ENCODE peak calls at places on chromosomes 13 and 19, in six cellular contexts. M, U, S, D, A and Q are unnamed samples.

GRCh38 chr13:42996584-42996983 is 4.5 kb upstream of the EPSTI1 start:
- DNase-seq in S (no peak), U (peak), A (no peak), M (peak), D (peak), Q (peak)

GRCh38 chr13:80083516-80084085 is 257.3 kb downstream of the SPRY2 start:
- DNase-seq in S (no peak), U (no peak), M (peak), A (no peak), D (no peak), Q (no peak)

GRCh38 chr13:73304442-73304841 is 245.6 kb downstream of the KLF5 start:
- DNase-seq in U (no peak), D (no peak), A (no peak), S (no peak), M (no peak), Q (no peak)

GRCh38 chr19:13366529-13367143 is 139.6 kb downstream of the CACNA1A start:
- DNase-seq in S (peak), M (peak), U (no peak), A (no peak), D (peak), Q (peak)

GRCh38 chr13:30752991-30753616 is 17.8 kb downstream of the ALOX5AP start:
- DNase-seq in A (no peak), U (no peak), S (no peak), M (no peak), D (no peak), Q (no peak)

GRCh38 chr19:46748325-46749109 is 2.3 kb upstream of the STRN4 start:
- DNase-seq in D (peak), A (no peak), S (peak), U (peak), M (peak), Q (peak)

GRCh38 chr13:64928704-64929499 is 2301.2 kb downstream of the PCDH9 start:
- DNase-seq in D (peak), M (peak), A (no peak), S (no peak), U (no peak), Q (no peak)

GRCh38 chr19:55158848-55159793 is 1.6 kb upstream of the TNNI3 start:
- DNase-seq in D (peak), M (no peak), U (no peak), A (no peak), S (peak), Q (peak)

GRCh38 chr13:43377149-43377548 is 353.8 kb downstream of the DNAJC15 start:
- DNase-seq in D (no peak), U (no peak), A (no peak), S (no peak), M (peak), Q (no peak)

GRCh38 chr13:38417727-38418126 is 68.1 kb downstream of the UFM1 start:
- DNase-seq in U (peak), S (peak), D (peak), M (no peak), A (no peak), Q (peak)

GRCh38 chr13:65836066-65836465 is 1394.1 kb downstream of the PCDH9 start:
- DNase-seq in M (peak), A (no peak), D (no peak), U (no peak), S (no peak), Q (no peak)

GRCh38 chr13:94950303-94950702 is 238.0 kb upstream of the SOX21 start:
- DNase-seq in D (no peak), M (no peak), S (no peak), A (no peak), U (no peak), Q (peak)

GRCh38 chr19:17873661-17874422 is 2.1 kb downstream of the SLC5A5 start:
- DNase-seq in M (no peak), U (no peak), A (no peak), S (peak), D (peak), Q (peak)

DNA sequence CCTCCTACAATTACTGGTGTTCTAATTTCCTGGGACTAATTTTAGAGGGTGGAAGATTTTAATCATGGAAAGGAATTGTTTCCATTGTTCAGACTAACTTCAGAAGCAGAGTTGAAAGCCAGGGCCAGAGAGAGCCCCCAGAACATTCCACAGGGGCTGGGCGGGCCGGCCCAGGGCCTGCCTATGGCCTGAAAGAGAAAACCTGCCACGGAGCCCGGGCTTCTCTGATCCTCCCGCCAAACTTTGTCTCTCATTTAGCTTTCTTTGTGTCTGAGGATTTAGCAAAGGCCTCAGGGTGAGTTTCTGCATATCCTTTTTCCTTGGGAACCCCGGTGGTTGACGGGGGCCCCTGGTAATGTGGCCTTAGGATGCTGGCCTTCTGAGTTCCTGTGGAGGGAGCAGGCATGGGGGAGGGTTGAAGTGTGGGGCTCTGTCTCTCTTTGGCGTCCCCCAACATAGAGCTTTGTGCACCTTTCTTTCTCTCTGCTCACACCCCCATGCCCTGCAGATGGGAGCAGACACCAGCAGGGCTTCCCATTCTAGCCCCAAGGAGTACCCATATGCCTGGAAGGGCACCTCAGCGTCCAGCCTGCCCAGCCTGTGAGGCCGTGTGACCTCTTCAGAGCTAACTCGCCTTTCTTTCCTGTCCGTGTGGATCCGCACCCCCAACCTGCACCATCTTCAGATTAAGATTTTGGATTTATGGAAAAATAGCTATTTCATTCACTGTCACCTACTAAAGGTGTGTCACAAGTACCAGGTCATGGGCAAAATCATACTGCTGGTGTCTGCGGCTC is 539.5 kb downstream of the FGF9 start:
- DNase-seq in D (no peak), M (no peak), A (no peak), U (no peak), S (no peak), Q (no peak)
- TF ChIP-seq MYC in D (no peak), M (no peak), A (no peak), U (no peak), S (no peak), Q (no peak)

GRCh38 chr13:28326081-28326480 is 168.8 kb downstream of the FLT1 start:
- DNase-seq in A (no peak), U (no peak), M (no peak), D (no peak), S (no peak), Q (no peak)
- TF ChIP-seq CTCF in A (no peak), U (no peak), M (no peak), D (no peak), S (no peak), Q (no peak)

GRCh38 chr19:56839665-56840451 is 668 bp downstream of the PEG3 start:
- DNase-seq in S (no peak), M (peak), A (no peak), U (peak), D (no peak), Q (no peak)

GRCh38 chr19:56840452-56841193 is at the start of the genes PEG3 and ZIM2:
- DNase-seq in M (no peak), U (peak), A (no peak), S (no peak), D (no peak), Q (no peak)

GRCh38 chr19:56837892-56838679 is 2.4 kb downstream of the PEG3 start:
- DNase-seq in D (no peak), A (no peak), S (no peak), M (no peak), U (peak), Q (no peak)

GRCh38 chr19:56838680-56838929 is 1.9 kb downstream of the PEG3 start:
- DNase-seq in S (no peak), A (no peak), D (no peak), M (no peak), U (no peak), Q (no peak)

DNA sequence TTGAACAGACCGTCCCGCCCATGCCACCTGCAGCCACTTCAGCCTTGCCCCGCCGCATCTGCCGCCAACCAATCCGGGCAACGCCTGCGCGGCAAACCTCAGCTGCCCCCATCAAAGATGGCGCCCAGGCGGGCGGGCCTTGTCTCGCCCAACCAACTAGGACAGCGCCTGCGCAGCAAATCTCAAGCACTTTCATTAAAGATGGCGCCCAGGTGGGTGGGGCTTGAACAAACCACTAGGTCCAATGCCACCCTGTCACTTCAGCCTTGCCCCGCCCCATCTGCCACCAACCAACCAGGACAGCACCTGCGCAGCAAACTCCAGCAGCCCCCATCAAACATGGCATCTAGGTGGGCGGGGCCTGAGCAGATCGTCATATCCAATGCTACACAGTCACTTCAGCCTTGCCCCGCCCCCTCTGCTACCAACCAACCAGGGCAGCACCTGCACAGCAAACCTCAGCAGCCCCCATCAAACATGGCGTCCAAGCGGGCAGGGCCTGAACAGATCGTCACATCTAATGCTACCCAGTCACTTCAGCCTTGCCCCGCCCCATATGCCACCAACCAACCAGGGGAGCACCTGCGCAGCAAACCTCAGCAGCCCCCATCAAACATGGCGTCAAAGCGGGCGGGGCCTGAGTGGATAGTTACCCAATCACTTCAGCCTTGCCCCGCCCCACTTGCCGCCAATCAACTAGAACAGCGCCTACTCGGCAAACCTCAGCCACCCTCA is 1.4 kb downstream of the PEG3 start:
- DNase-seq in S (no peak), M (peak), U (peak), D (peak), A (no peak), Q (no peak)
- H3K4me3 ChIP-seq in S (no peak), M (no peak), U (peak), D (no peak), A (no peak), Q (no peak)

DNA sequence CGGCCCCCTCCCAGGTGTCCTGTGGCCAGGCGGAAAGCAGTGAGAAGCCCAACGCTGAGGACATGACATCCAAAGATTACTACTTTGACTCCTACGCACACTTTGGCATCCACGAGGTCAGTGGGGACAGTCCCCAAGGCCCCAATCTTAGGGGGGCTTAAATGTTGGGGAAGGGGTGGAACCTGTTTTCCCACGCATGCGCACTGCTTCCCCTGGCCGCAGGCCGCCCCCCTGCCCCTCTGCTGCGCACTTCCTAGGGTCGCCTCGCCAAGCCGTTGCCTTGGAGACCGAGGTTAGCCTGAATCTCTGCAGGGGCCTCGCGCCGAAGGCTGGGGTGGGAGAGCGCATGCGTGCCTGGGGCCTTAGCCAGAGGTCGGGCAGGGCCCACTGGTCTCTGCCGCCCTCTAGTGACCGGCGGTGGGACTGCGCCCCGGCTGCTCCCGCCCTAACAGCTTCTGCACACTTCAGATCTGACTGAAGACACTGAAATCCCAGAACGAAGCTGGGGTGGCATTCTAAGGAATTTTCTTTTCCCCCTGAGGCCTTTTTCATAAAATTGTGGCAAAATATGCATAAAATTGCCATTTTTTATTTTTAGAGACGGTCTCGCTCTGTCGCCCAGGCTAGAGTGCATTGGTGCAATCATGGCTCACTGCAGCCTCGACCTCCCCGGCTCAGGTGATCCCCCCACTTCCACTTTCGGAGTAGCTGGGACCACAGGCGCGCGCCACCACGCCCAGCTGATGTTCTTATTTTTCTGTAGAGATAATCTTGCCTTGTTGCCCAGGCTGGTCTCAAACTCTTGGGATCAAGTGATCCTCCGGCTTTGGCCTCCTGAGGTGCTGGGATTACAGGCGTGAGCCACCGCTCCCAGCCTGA is 3.6 kb downstream of the PRMT1 start:
- DNase-seq in A (no peak), D (peak), S (peak), M (peak), U (peak), Q (peak)
- TF ChIP-seq MYC in A (no peak), D (no peak), S (no peak), M (peak), U (no peak), Q (no peak)

DNA sequence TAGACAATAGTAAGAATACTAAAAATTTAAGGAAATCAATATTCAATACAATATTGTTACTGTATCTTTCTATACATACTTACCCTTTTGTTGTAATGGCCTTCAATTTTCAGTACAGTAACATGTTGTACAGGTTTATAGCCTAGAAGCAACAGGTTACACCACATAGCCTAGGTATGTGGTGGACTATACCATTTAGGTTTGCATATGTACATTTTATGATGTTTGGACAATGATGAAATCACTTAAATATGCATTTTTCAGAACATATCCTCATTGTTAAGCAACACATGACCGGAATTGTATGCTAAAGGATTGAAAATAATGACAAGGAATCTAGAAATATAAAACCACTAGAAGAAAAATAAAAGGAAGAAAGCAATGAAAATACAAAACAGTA is 611.4 kb downstream of the DACH1 start:
- DNase-seq in M (no peak), D (no peak), S (no peak), A (no peak), U (no peak), Q (no peak)
- TF ChIP-seq CTCF in M (no peak), D (no peak), S (no peak), A (no peak), U (no peak), Q (no peak)

GRCh38 chr13:114064516-114065140 is 67.8 kb downstream of the RASA3 start:
- DNase-seq in D (peak), M (peak), A (no peak), U (no peak), S (peak), Q (no peak)

GRCh38 chr13:114062341-114062740 is 70.1 kb downstream of the RASA3 start:
- DNase-seq in A (no peak), S (no peak), M (no peak), U (no peak), D (no peak), Q (no peak)

GRCh38 chr13:114062754-114063153 is 69.7 kb downstream of the RASA3 start:
- DNase-seq in U (no peak), D (no peak), A (no peak), S (no peak), M (no peak), Q (peak)

GRCh38 chr13:114065141-114065925 is 67.1 kb downstream of the RASA3 start:
- DNase-seq in A (no peak), U (peak), S (peak), M (peak), D (peak), Q (peak)

DNA sequence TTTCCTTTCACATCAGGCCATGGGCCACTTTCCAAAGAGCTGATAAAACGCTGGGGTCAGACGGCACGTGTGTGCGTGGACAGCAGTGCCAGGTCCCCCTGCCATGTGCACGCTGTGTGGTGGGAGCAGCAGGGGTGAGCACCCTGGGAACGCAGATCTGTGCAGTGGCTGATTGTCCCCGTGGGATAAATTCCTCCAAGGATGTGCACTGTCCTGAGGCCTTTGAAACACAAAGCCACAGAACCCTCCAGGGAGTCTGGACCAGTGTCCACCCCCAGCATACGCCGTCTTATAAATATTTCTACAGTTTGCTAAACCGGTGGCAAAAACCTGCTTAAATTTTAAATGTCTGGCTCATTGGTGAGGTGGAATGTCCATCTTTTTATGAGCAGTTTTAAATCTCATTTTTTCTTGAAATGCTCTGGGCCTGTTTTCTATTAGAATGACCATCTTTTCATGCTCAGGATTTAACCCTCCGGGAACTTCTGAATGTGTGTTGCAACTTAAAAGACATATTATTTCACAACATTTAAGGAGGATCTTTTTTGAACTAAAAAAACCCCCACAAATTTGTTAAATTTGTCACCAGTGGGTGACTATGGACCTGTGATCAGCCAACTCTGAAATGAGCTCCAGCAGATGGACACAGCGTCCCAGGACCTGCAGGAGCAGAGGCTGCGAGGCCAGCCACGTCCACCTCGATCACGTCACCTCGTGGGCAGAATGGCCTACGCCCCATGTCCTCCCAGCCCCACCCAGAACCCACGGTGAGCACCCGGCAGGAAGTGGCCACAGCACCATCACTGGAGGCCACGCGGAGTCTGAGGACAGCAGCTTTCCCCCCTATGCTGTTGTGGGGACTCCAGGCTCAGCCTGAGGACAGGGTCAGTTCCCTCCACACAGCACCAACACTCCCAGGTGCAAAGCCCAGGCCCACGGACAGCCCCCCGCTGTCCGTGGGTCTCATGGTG is 68.6 kb downstream of the RASA3 start:
- DNase-seq in S (peak), U (no peak), M (no peak), D (peak), A (no peak), Q (peak)
- H3K4me3 ChIP-seq in S (peak), U (peak), M (no peak), D (peak), A (peak), Q (peak)